ENCODE peak calls at places on chromosomes 7 and 10, in six cellular contexts. D is hepatocyte, H is neuronal stem cell, W is IMR-90, X is osteoblast, P is OCI-LY7. I is an unnamed sample.

GRCh38 chr7:92149736-92150239 is 15.5 kb upstream of the CYP51A1 start:
- DNase-seq in W (no peak), D (no peak), H (no peak), X (no peak), P (no peak), I (no peak)

GRCh38 chr10:24590697-24591457 is 132.8 kb downstream of the ARHGAP21 start:
- DNase-seq in P (no peak), W (no peak), D (no peak), X (no peak), H (no peak), I (no peak)

GRCh38 chr7:150401424-150401790 is 22.3 kb downstream of the ZNF775 start:
- DNase-seq in W (no peak), X (peak), D (no peak), H (no peak), P (no peak), I (no peak)

GRCh38 chr10:94281654-94282053 is 81.1 kb downstream of the NOC3L start:
- DNase-seq in W (no peak), X (no peak), H (no peak), P (no peak), D (no peak), I (no peak)

GRCh38 chr7:195830-196128 is 3.4 kb downstream of the FAM20C start:
- DNase-seq in D (no peak), P (no peak), W (no peak), X (no peak), H (no peak), I (no peak)

GRCh38 chr10:27526242-27526641 is 22.1 kb downstream of the RAB18 start:
- DNase-seq in H (no peak), X (no peak), D (no peak), P (no peak), W (no peak), I (no peak)

GRCh38 chr7:136687693-136688322 is 180.6 kb upstream of the CHRM2 start:
- DNase-seq in W (peak), D (peak), X (peak), H (peak), P (peak), I (peak)

GRCh38 chr7:43071604-43072003 is 40.8 kb upstream of the HECW1 start:
- DNase-seq in D (peak), P (peak), X (no peak), W (peak), H (peak), I (peak)

GRCh38 chr10:102780246-102780645 is 36.5 kb downstream of the WBP1L start:
- DNase-seq in P (no peak), W (peak), H (no peak), X (no peak), D (no peak), I (peak)

GRCh38 chr7:66315192-66315591 is 110.1 kb downstream of the TPST1 start:
- DNase-seq in D (no peak), P (no peak), X (no peak), W (no peak), H (no peak), I (no peak)

GRCh38 chr7:158707610-158708009 is 3.0 kb upstream of the NCAPG2 start:
- DNase-seq in X (no peak), W (no peak), D (no peak), P (peak), H (no peak), I (no peak)

GRCh38 chr10:123144697-123145541 is 3.0 kb upstream of the HMX2 start:
- DNase-seq in X (peak), D (no peak), H (peak), W (no peak), P (no peak), I (peak)

GRCh38 chr10:71708301-71708703 is 11.3 kb downstream of the C10orf105 start:
- DNase-seq in W (no peak), X (peak), H (peak), P (peak), D (peak), I (peak)

GRCh38 chr7:2097492-2097891 is 135.3 kb downstream of the MAD1L1 start:
- DNase-seq in D (no peak), W (no peak), X (no peak), P (no peak), H (no peak), I (no peak)

GRCh38 chr7:135723411-135723810 is 4.6 kb downstream of the SLC13A4 start:
- DNase-seq in D (no peak), X (no peak), W (no peak), H (no peak), P (no peak), I (no peak)

GRCh38 chr10:127867805-127868204 is 24.9 kb downstream of the CLRN3 start:
- DNase-seq in H (no peak), X (no peak), P (no peak), W (no peak), D (no peak), I (no peak)

GRCh38 chr7:105353752-105354328 is 34.9 kb downstream of the SRPK2 start:
- DNase-seq in W (no peak), X (peak), P (peak), H (no peak), D (no peak), I (no peak)

GRCh38 chr10:133474833-133475734 is 21.3 kb downstream of the SCART1 start:
- DNase-seq in W (no peak), X (peak), D (no peak), P (no peak), H (no peak), I (no peak)

GRCh38 chr10:114869500-114869899 is 47.9 kb downstream of the FHIP2A start:
- DNase-seq in W (peak), X (no peak), D (no peak), H (no peak), P (no peak), I (peak)

GRCh38 chr10:131885391-131886165 is 15.2 kb upstream of the PPP2R2D start:
- DNase-seq in D (peak), H (peak), W (peak), X (peak), P (peak), I (peak)

GRCh38 chr7:26321440-26321839 is 29.8 kb downstream of the SNX10 start:
- DNase-seq in P (no peak), W (no peak), X (no peak), D (no peak), H (no peak), I (peak)

GRCh38 chr10:51832652-51833383 is 133.4 kb upstream of the CSTF2T start:
- DNase-seq in H (no peak), W (peak), P (no peak), X (peak), D (no peak), I (peak)

GRCh38 chr10:35554461-35555056 is 50.6 kb upstream of the GJD4 start:
- DNase-seq in D (no peak), W (no peak), P (peak), H (no peak), X (no peak), I (no peak)

GRCh38 chr10:93199221-93199681 is 125.6 kb downstream of the CYP26A1 start:
- DNase-seq in P (no peak), H (no peak), X (no peak), D (peak), W (peak), I (peak)

GRCh38 chr7:70764004-70764691 is 367.8 kb upstream of the GALNT17 start:
- DNase-seq in H (no peak), X (peak), W (no peak), P (peak), D (no peak), I (no peak)

GRCh38 chr10:56537984-56538383 is 176.9 kb upstream of the ZWINT start:
- DNase-seq in D (peak), P (no peak), X (no peak), H (no peak), W (peak), I (peak)

GRCh38 chr7:5526190-5527037 is 102.8 kb upstream of the TNRC18 start:
- DNase-seq in P (peak), D (peak), W (peak), H (no peak), X (peak), I (peak)

GRCh38 chr7:128833148-128833938 is 3.1 kb downstream of the FLNC start:
- DNase-seq in D (peak), X (peak), W (peak), H (no peak), P (no peak), I (peak)

GRCh38 chr10:11761431-11761830 is 19.2 kb downstream of the ECHDC3 start:
- DNase-seq in H (no peak), W (no peak), X (no peak), P (no peak), D (no peak), I (no peak)

GRCh38 chr10:85891471-85891870 is 475.1 kb downstream of the GRID1 start:
- DNase-seq in X (no peak), H (no peak), D (no peak), W (no peak), P (no peak), I (no peak)

GRCh38 chr7:16564909-16565426 is 38.3 kb downstream of the LRRC72 start:
- DNase-seq in X (peak), P (peak), D (peak), H (peak), W (peak), I (peak)

GRCh38 chr7:155298288-155298833 is 683 bp downstream of the INSIG1 start:
- DNase-seq in W (no peak), X (no peak), D (peak), H (no peak), P (no peak), I (no peak)

GRCh38 chr10:58070964-58071363 is 196.7 kb downstream of the IPMK start:
- DNase-seq in P (no peak), D (no peak), W (no peak), H (no peak), X (no peak), I (no peak)

GRCh38 chr10:89391882-89392756 is at the start of gene IFIT1:
- DNase-seq in X (peak), P (no peak), D (peak), W (peak), H (no peak), I (peak)

GRCh38 chr10:68139451-68140272 is 30.4 kb downstream of the MYPN start:
- DNase-seq in W (peak), P (no peak), H (no peak), X (no peak), D (no peak), I (no peak)

GRCh38 chr7:66837007-66837406 is 84.0 kb upstream of the TMEM248 start:
- DNase-seq in H (no peak), P (peak), X (no peak), D (peak), W (peak), I (peak)

GRCh38 chr10:73597346-73597745 is 6.2 kb upstream of the USP54 start:
- DNase-seq in H (no peak), W (peak), D (no peak), X (peak), P (no peak), I (peak)

DNA sequence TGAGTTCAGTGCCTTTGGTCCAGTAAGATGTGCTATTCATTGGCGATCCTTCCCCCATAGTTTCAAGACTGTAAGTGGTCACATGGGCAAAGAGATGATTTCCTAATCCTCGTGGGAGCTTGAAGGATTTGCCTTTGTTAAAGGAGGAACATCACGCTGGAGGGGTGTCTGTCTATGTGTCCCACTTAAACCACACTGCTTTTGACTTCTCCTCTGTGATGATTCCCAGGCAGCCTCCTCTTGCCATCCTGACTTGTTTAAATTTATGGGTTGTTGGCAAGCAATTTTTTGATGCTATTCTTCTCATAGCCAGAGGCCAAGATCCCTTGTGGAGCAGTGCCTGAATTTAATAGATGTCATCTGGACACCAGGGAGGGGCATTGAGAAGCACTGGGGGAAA is 154.0 kb downstream of the TCF7L2 start:
- DNase-seq in H (no peak), D (no peak), W (no peak), X (peak), P (no peak), I (no peak)
- H3K4me2 ChIP-seq in H (no peak), D (no peak), W (no peak), X (peak), P (no peak), I (no peak)

GRCh38 chr10:70498970-70499828 is 20.6 kb downstream of the PALD1 start:
- DNase-seq in D (no peak), X (no peak), P (peak), H (no peak), W (no peak), I (no peak)
- H3K4me2 ChIP-seq in D (no peak), X (no peak), P (peak), H (no peak), W (no peak), I (no peak)

DNA sequence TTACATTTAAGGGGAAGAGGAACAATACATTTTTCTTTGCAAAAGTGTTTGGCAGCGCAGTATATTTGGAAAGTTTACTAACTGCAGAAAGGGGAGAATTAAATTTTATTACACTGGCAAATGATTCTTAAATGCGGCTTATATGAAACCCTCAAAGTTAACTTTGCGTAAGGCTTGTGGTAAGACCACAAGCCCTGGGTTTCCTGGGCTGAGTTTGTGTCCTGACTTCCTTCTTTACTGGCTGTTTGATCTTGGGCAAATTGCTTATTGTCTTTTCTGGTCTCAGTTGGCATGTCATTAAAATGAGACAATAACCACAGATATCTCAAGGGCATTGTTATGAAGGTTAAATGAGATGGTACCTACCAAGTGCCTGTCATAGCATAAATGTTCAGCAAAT is 106.8 kb downstream of the GLRX3 start:
- DNase-seq in D (no peak), X (no peak), H (no peak), P (no peak), W (no peak), I (no peak)
- H3K4me2 ChIP-seq in D (no peak), X (no peak), H (no peak), P (no peak), W (no peak), I (no peak)

DNA sequence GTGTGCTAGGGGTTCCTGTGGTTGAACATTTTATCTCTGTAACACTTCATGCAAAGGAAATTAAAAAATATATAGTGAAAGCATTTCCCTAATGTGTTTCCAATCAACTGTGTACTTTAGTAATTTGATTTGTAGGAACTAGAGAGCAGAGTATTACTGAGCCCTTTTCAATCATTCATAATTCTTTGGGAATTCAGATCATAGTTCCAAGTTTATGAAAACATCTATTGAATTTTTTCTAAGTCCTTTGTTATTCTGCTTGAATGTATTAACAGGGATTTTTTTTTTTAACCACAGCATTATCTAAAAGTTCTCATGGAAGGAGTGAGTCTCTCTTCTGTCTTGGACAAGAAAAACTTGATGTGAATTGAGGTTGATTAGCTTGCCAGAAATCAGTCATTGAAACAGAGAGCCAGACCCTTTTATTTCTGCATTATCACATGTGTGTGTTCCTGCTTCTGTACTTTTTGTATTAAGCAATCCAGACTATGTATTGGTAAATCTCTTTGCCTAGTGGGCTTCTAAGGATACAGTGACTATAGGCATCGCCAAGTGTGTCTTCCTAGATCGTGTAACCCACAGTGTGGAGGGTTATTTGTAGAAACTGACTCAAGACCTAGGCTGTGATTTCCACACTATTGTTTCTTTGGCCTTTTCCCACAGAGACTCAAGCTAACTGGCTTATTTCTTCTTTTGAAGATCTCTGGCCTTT is 59.9 kb downstream of the BMPER start:
- DNase-seq in H (no peak), X (no peak), P (no peak), D (no peak), W (peak), I (no peak)
- H3K4me2 ChIP-seq in H (no peak), X (no peak), P (no peak), D (no peak), W (peak), I (no peak)

DNA sequence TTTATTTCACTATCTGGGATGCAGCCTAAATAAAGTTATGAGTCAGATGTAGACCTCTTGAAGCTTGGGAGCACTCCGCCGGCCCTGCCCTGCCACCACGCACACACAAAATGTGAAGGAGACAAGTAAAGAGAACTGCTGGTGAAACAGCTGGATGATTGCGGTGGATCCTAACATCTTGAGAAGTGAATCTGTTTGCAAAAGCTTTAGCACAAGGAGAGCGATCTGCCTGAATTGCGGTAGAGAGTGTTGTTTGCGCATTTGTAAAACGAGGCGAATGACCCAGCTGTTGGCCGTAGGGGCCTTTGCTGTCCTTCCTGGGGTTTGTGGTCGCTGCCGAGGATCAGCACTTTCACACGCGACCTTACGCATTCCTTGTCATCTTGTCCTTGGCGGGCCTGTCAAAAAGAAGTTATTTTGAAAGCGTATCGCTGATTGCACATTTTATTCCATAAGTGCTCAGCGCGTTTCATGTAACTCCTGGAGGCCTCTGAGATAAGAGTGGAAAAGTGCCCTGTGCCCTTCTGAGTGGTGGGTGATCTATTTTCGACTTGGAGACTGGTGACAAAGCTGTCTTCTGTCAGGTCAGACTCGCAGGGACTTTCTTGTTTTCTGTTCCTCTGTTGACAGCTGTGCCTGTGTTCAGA is 40.8 kb downstream of the RBM20 start:
- DNase-seq in D (no peak), W (peak), P (no peak), X (no peak), H (no peak), I (no peak)
- H3K4me2 ChIP-seq in D (peak), W (peak), P (no peak), X (no peak), H (no peak), I (no peak)

DNA sequence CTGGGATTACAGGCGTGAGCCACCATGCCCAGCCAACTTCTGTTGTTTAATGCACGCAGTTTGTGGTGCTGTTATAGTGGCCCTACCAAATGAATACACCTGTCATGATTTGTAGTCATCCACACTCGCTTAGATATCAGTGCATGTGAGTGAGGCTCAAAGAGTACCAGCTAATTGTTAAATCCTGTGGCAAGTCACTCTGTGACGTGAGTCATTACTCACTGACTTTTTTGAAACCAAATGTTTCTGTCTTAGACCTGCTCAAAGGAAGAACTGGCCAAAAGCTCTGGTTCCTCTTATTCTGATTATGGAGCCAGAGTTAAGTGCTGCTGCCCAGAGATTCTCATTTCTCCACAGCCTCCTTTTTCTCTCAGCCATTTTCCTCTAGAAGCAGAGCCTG is 109.4 kb downstream of the PRKAG2 start:
- DNase-seq in X (no peak), H (no peak), D (no peak), P (no peak), W (no peak), I (no peak)
- H3K4me2 ChIP-seq in X (no peak), H (no peak), D (no peak), P (no peak), W (no peak), I (no peak)

GRCh38 chr7:84176716-84177115 is 17.9 kb downstream of the SEMA3A start:
- DNase-seq in X (no peak), W (peak), P (no peak), H (no peak), D (no peak), I (no peak)
- H3K4me2 ChIP-seq in X (no peak), W (peak), P (no peak), H (no peak), D (no peak), I (no peak)

DNA sequence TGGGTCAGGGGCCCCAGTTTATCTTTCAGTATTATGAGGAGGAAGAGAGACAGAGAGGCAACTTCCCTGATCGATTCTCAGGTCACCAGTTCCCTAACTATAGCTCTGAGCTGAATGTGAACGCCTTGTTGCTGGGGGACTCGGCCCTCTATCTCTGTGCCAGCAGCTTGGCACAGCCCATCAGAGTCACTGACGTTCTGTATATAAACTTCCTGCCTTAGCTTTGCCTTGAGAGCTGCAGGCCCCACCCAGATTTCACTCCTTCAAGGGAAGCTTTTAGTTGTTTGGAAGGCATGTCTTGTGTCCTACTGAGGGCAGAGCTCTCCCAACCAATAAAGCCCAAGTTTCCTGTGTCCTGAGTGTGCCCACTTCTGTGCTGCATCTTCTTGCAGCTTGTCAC is 242.5 kb upstream of the PRSS58 start:
- DNase-seq in P (no peak), W (no peak), D (no peak), H (no peak), X (no peak), I (no peak)
- H3K4me2 ChIP-seq in P (no peak), W (no peak), D (no peak), H (no peak), X (no peak), I (no peak)

GRCh38 chr7:137935849-137936508 is 65.9 kb downstream of the CREB3L2 start:
- DNase-seq in H (no peak), D (no peak), W (no peak), X (no peak), P (peak), I (no peak)
- H3K4me2 ChIP-seq in H (no peak), D (no peak), W (no peak), X (peak), P (peak), I (no peak)

I was measured in PC-3.